ENCODE peak calls at places on chromosomes 1 and 21, in five cellular contexts. O, S, P, L and B are unnamed samples.

GRCh38 chr1:168441745-168442144 is 102.1 kb downstream of the XCL2 start:
- DNase-seq in P (no peak), O (no peak), S (peak; percentile 23), L (no peak), B (no peak)

GRCh38 chr1:165560834-165561233 is 17.0 kb downstream of the LRRC52 start:
- DNase-seq in L (no peak), O (no peak), S (no peak), P (no peak), B (no peak)

GRCh38 chr1:171226757-171227370 is 21.4 kb upstream of the FMO1 start:
- DNase-seq in S (peak; percentile 77), O (peak; percentile 90), L (peak; percentile 77), P (no peak), B (peak; percentile 54)

GRCh38 chr1:77990629-77991204 is 11.8 kb upstream of the FUBP1 start:
- DNase-seq in P (no peak), L (no peak), S (no peak), O (no peak), B (no peak)

GRCh38 chr21:45312296-45312695 is 24.6 kb upstream of the POFUT2 start:
- DNase-seq in P (no peak), S (no peak), O (no peak), L (no peak), B (no peak)

GRCh38 chr1:168348146-168348709 is 67.6 kb downstream of the TBX19 start:
- DNase-seq in S (peak; percentile 22), P (no peak), L (no peak), O (peak; percentile 45), B (no peak)

GRCh38 chr1:59218521-59219236 is 78.2 kb upstream of the FGGY start:
- DNase-seq in S (no peak), P (no peak), O (no peak), L (no peak), B (no peak)

GRCh38 chr21:46108827-46109226 is 10.9 kb downstream of the COL6A2 start:
- DNase-seq in S (no peak), P (no peak), L (no peak), O (no peak), B (no peak)

GRCh38 chr1:166159656-166160055 is 7.1 kb downstream of the FAM78B start:
- DNase-seq in P (no peak), L (no peak), S (no peak), O (no peak), B (no peak)

GRCh38 chr1:227390525-227390924 is 72.2 kb upstream of the CDC42BPA start:
- DNase-seq in S (no peak), L (no peak), O (no peak), P (no peak), B (no peak)

GRCh38 chr1:84855168-84855567 is 37.8 kb downstream of the LPAR3 start:
- DNase-seq in L (no peak), O (no peak), S (peak; percentile 58), P (no peak), B (no peak)

GRCh38 chr1:198631292-198631691 is 7.5 kb upstream of the PTPRC start:
- DNase-seq in L (no peak), S (no peak), O (no peak), P (no peak), B (no peak)

GRCh38 chr1:229993060-229993459 is 74.0 kb upstream of the GALNT2 start:
- DNase-seq in L (no peak), O (peak; percentile 22), P (no peak), S (no peak), B (no peak)

GRCh38 chr1:37410815-37411214 is 63.6 kb upstream of the ZC3H12A start:
- DNase-seq in L (no peak), O (peak; percentile 15), P (no peak), S (peak; percentile 34), B (no peak)

GRCh38 chr1:199490804-199491527 is 536.5 kb upstream of the NR5A2 start:
- DNase-seq in O (no peak), L (no peak), P (no peak), S (peak; percentile 83), B (no peak)

GRCh38 chr1:201400257-201401230 is 1.4 kb upstream of the LAD1 start:
- DNase-seq in P (no peak), L (no peak), O (no peak), S (no peak), B (no peak)

GRCh38 chr1:206706298-206706791 is 21.6 kb downstream of the MAPKAPK2 start:
- DNase-seq in P (peak; percentile 34), S (no peak), O (no peak), L (no peak), B (no peak)

GRCh38 chr1:86503477-86504129 is 34.9 kb downstream of the CLCA1 start:
- DNase-seq in O (no peak), P (no peak), S (no peak), L (no peak), B (no peak)

GRCh38 chr1:28062806-28063205 is 25.6 kb downstream of the EYA3 start:
- DNase-seq in S (peak; percentile 70), L (no peak), P (peak; percentile 11), O (no peak), B (no peak)

GRCh38 chr1:19909392-19909791 is 14.0 kb downstream of the PLA2G2E start:
- DNase-seq in O (no peak), P (no peak), L (no peak), S (no peak), B (no peak)

GRCh38 chr1:30727796-30728195 is 4.4 kb upstream of the MATN1 start:
- DNase-seq in P (no peak), S (peak; percentile 48), O (no peak), L (no peak), B (no peak)

GRCh38 chr1:208178091-208178529 is 66.1 kb downstream of the PLXNA2 start:
- DNase-seq in L (no peak), P (no peak), O (no peak), S (no peak), B (no peak)

GRCh38 chr1:55474168-55474786 is 259.1 kb upstream of the USP24 start:
- DNase-seq in S (peak; percentile 50), P (no peak), L (no peak), O (no peak), B (no peak)

GRCh38 chr1:151839457-151840409 is at the start of gene C2CD4D:
- DNase-seq in P (peak; percentile 47), S (no peak), O (no peak), L (peak; percentile 92), B (peak; percentile 84)